ENCODE peak calls at places on chromosome 1, in five cellular contexts. A is pancreas; X is nucleus accumbens; R is right cardiac atrium; D is stimulated activated CD4-positive, alpha-beta T cell treated with anti-CD3 and anti-CD28 coated beads, Interleukin-2, amount 100 ng/mL, for 24 hours. Q is an unnamed sample.

GRCh38 chr1:54016343-54017282 is 1.4 kb downstream of the LDLRAD1 start:
- DNase-seq in X (no peak), D (no peak), A (no peak), R (no peak), Q (no peak)

GRCh38 chr1:93056214-93056613 is 22.9 kb upstream of the MTF2 start:
- DNase-seq in X (no peak), R (no peak), D (no peak), A (no peak), Q (no peak)

GRCh38 chr1:170929835-170930554 is 5.3 kb upstream of the MROH9 start:
- DNase-seq in R (no peak), A (no peak), X (peak; percentile 2), D (no peak), Q (peak; percentile 84)

GRCh38 chr1:29145739-29146437 is 22.2 kb upstream of the TMEM200B start:
- DNase-seq in X (no peak), D (no peak), A (no peak), R (no peak), Q (no peak)

GRCh38 chr1:17419626-17420328 is 19.7 kb downstream of the RCC2 start:
- DNase-seq in A (peak; percentile 90), R (peak; percentile 72), D (peak; percentile 70), X (peak; percentile 17), Q (peak; percentile 62)

GRCh38 chr1:45304311-45305081 is 22.2 kb upstream of the HPDL start:
- DNase-seq in X (no peak), D (peak; percentile 12), A (peak; percentile 64), R (no peak), Q (no peak)

GRCh38 chr1:20290624-20291597 is at the start of gene VWA5B1:
- DNase-seq in X (no peak), D (no peak), R (no peak), A (no peak), Q (no peak)

GRCh38 chr1:84412316-84412942 is 14.1 kb downstream of the DNASE2B start:
- DNase-seq in R (no peak), X (no peak), A (no peak), D (no peak), Q (no peak)

GRCh38 chr1:48701445-48701844 is 75.2 kb downstream of the BEND5 start:
- DNase-seq in A (no peak), X (no peak), R (no peak), D (no peak), Q (no peak)

GRCh38 chr1:17346046-17346789 is 25.8 kb upstream of the PADI6 start:
- DNase-seq in A (peak; percentile 26), D (no peak), X (no peak), R (no peak), Q (no peak)

GRCh38 chr1:172883844-172884243 is 166.9 kb downstream of the TNFSF18 start:
- DNase-seq in D (peak; percentile 17), A (no peak), R (no peak), X (no peak), Q (peak; percentile 80)

GRCh38 chr1:1431845-1432565 is 3.5 kb upstream of the VWA1 start:
- DNase-seq in A (peak; percentile 75), X (peak; percentile 57), R (peak; percentile 89), D (no peak), Q (no peak)

GRCh38 chr1:229557214-229557850 is 1.2 kb downstream of the ABCB10 start:
- DNase-seq in D (no peak), A (no peak), X (no peak), R (no peak), Q (no peak)

GRCh38 chr1:44154665-44155064 is 13.2 kb upstream of the KLF18 start:
- DNase-seq in A (no peak), D (no peak), R (no peak), X (no peak), Q (no peak)

GRCh38 chr1:7703321-7704213 is 67.5 kb upstream of the VAMP3 start:
- DNase-seq in X (peak; percentile 47), D (peak; percentile 17), R (no peak), A (peak; percentile 74), Q (peak; percentile 47)

GRCh38 chr1:59926381-59927243 is at the start of gene CYP2J2:
- DNase-seq in X (peak; percentile 73), R (peak; percentile 60), D (peak; percentile 70), A (peak; percentile 88), Q (peak; percentile 81)

GRCh38 chr1:183598386-183598785 is 8.1 kb upstream of the NCF2 start:
- DNase-seq in R (no peak), D (no peak), X (no peak), A (no peak), Q (no peak)

GRCh38 chr1:153355445-153356071 is 2.1 kb upstream of the S100A9 start:
- DNase-seq in A (no peak), D (peak; percentile 46), R (peak; percentile 54), X (no peak), Q (peak; percentile 94)

Q was measured in NCI-H526.